ENCODE peak calls at places on chromosome 4, in five cellular contexts. L is lung microvascular endothelial cell, I is left ventricle myocardium inferior, N is brain microvascular endothelial cell, R is neural progenitor cell. D is an unnamed sample.

GRCh38 chr4:186009976-186010375 is 59.0 kb upstream of the TLR3 start:
- DNase-seq in L (no peak), I (no peak), N (no peak), R (no peak), D (no peak)

GRCh38 chr4:10157478-10158354 is 41.1 kb upstream of the WDR1 start:
- DNase-seq in L (peak), I (peak), N (peak), R (peak), D (no peak)

GRCh38 chr4:77765720-77766119 is 53.4 kb downstream of the CNOT6L start:
- DNase-seq in L (no peak), I (no peak), N (no peak), R (no peak), D (no peak)

GRCh38 chr4:174122705-174123104 is 160.8 kb downstream of the FBXO8 start:
- DNase-seq in L (no peak), I (no peak), N (no peak), R (no peak), D (no peak)

GRCh38 chr4:129474698-129475097 is 378.7 kb downstream of the C4orf33 start:
- DNase-seq in L (no peak), I (no peak), N (no peak), R (no peak), D (no peak)

GRCh38 chr4:86818211-86818610 is 31.0 kb downstream of the SLC10A6 start:
- DNase-seq in L (no peak), I (no peak), N (no peak), R (no peak), D (no peak)

GRCh38 chr4:94516067-94516466 is 64.3 kb downstream of the PDLIM5 start:
- DNase-seq in L (peak), I (no peak), N (peak), R (no peak), D (no peak)

GRCh38 chr4:57037982-57038604 is 59.4 kb downstream of the POLR2B start:
- DNase-seq in L (peak), I (peak), N (no peak), R (peak), D (no peak)

GRCh38 chr4:12203945-12204344 is 775.3 kb upstream of the HS3ST1 start:
- DNase-seq in L (no peak), I (no peak), N (no peak), R (no peak), D (no peak)

GRCh38 chr4:10457255-10457801 is at the start of gene ZNF518B:
- DNase-seq in L (peak), I (peak), N (peak), R (peak), D (no peak)

GRCh38 chr4:160772668-160773067 is 1391.1 kb downstream of the FSTL5 start:
- DNase-seq in L (no peak), I (no peak), N (peak), R (no peak), D (no peak)

GRCh38 chr4:153731239-153731638 is 28.6 kb downstream of the RNF175 start:
- DNase-seq in L (no peak), I (no peak), N (peak), R (no peak), D (no peak)

GRCh38 chr4:48742412-48742811 is 37.7 kb downstream of the FRYL start:
- DNase-seq in L (no peak), I (no peak), N (no peak), R (no peak), D (no peak)

GRCh38 chr4:108965472-108966076 is 202.7 kb upstream of the ETNPPL start:
- DNase-seq in L (no peak), I (no peak), N (no peak), R (no peak), D (no peak)

GRCh38 chr4:168076989-168077725 is 15.2 kb upstream of the ANXA10 start:
- DNase-seq in L (peak), I (no peak), N (peak), R (peak), D (peak)

GRCh38 chr4:99324978-99325377 is 3.8 kb upstream of the ADH1B start:
- DNase-seq in L (no peak), I (peak), N (peak), R (no peak), D (peak)

GRCh38 chr4:986949-987688 is at the start of gene IDUA:
- DNase-seq in L (peak), I (peak), N (peak), R (peak), D (no peak)

GRCh38 chr4:26857278-26858034 is 3.2 kb upstream of the STIM2 start:
- DNase-seq in L (peak), I (peak), N (peak), R (peak), D (peak)

GRCh38 chr4:117796677-117797076 is 237.6 kb upstream of the NDST3 start:
- DNase-seq in L (no peak), I (no peak), N (no peak), R (no peak), D (no peak)

GRCh38 chr4:45036677-45037076 is 310.3 kb upstream of the GNPDA2 start:
- DNase-seq in L (peak), I (no peak), N (no peak), R (peak), D (no peak)

GRCh38 chr4:15375707-15376106 is 52.1 kb upstream of the C1QTNF7 start:
- DNase-seq in L (no peak), I (no peak), N (no peak), R (no peak), D (no peak)

GRCh38 chr4:184476660-184477059 is 2.3 kb upstream of the IRF2 start:
- DNase-seq in L (no peak), I (no peak), N (no peak), R (no peak), D (no peak)

GRCh38 chr4:184807797-184808718 is 17.7 kb downstream of the ACSL1 start:
- DNase-seq in L (no peak), I (no peak), N (peak), R (peak), D (no peak)

GRCh38 chr4:89797117-89797516 is 39.8 kb downstream of the SNCA start:
- DNase-seq in L (peak), I (no peak), N (peak), R (no peak), D (peak)

GRCh38 chr4:20311863-20312262 is 60.2 kb downstream of the SLIT2 start:
- DNase-seq in L (no peak), I (no peak), N (no peak), R (no peak), D (no peak)

GRCh38 chr4:41212221-41213203 is 1.8 kb downstream of the APBB2 start:
- DNase-seq in L (peak), I (no peak), N (peak), R (peak), D (no peak)

GRCh38 chr4:109912706-109913621 is at the start of gene EGF:
- DNase-seq in L (no peak), I (no peak), N (peak), R (peak), D (peak)